ENCODE peak calls at places on chromosomes 3 and 15, in five cellular contexts. D is CD8-positive, alpha-beta T cell; H is transverse colon; J is CD4-positive, alpha-beta T cell; I is heart left ventricle. U is an unnamed sample.

GRCh38 chr3:141065841-141066592 is 14.9 kb downstream of the SPSB4 start:
- DNase-seq in D (no peak), H (no peak), J (no peak), I (no peak), U (no peak)

GRCh38 chr3:44883999-44884431 is 9.6 kb downstream of the TGM4 start:
- DNase-seq in D (no peak), H (no peak), J (no peak), I (no peak), U (no peak)

GRCh38 chr3:28606283-28606682 is 257.7 kb upstream of the AZI2 start:
- DNase-seq in D (no peak), H (no peak), J (no peak), I (no peak), U (no peak)

GRCh38 chr3:66475386-66476020 is 25.3 kb downstream of the LRIG1 start:
- DNase-seq in D (no peak), H (no peak), J (no peak), I (no peak), U (no peak)

GRCh38 chr3:134911611-134912604 is 116.8 kb downstream of the EPHB1 start:
- DNase-seq in D (no peak), H (no peak), J (no peak), I (no peak), U (no peak)

GRCh38 chr3:29871087-29871486 is 590.2 kb downstream of the RBMS3 start:
- DNase-seq in D (no peak), H (no peak), J (no peak), I (no peak), U (no peak)

GRCh38 chr3:111721702-111722205 is 126.6 kb upstream of the ZBED2 start:
- DNase-seq in D (no peak), H (no peak), J (no peak), I (no peak), U (no peak)

GRCh38 chr3:57298041-57298440 is 5.6 kb upstream of the ASB14 start:
- DNase-seq in D (no peak), H (no peak), J (no peak), I (no peak), U (no peak)

GRCh38 chr3:143152043-143152442 is 32.5 kb downstream of the CHST2 start:
- DNase-seq in D (no peak), H (no peak), J (no peak), I (no peak), U (no peak)

GRCh38 chr15:64369078-64369607 is 12.1 kb downstream of the PCLAF start:
- DNase-seq in D (no peak), H (no peak), J (no peak), I (no peak), U (no peak)

GRCh38 chr3:56923546-56924224 is 121.9 kb upstream of the ARHGEF3 start:
- DNase-seq in D (peak), H (peak), J (peak), I (peak), U (peak)

GRCh38 chr3:62531494-62531893 is 158.1 kb upstream of the FEZF2 start:
- DNase-seq in D (no peak), H (no peak), J (no peak), I (no peak), U (no peak)

GRCh38 chr3:82157952-82158351 is 396.5 kb upstream of the GBE1 start:
- DNase-seq in D (no peak), H (no peak), J (no peak), I (no peak), U (no peak)

GRCh38 chr15:25236143-25236860 is 202.5 kb downstream of the UBE3A start:
- DNase-seq in D (no peak), H (no peak), J (no peak), I (no peak), U (no peak)

GRCh38 chr15:99487337-99487730 is 78.5 kb upstream of the MEF2A start:
- DNase-seq in D (no peak), H (no peak), J (no peak), I (no peak), U (no peak)

GRCh38 chr15:74188216-74188615 is 14.4 kb downstream of the STRA6 start:
- DNase-seq in D (no peak), H (no peak), J (no peak), I (no peak), U (no peak)

GRCh38 chr3:100526613-100527346 is 34.4 kb downstream of the TMEM45A start:
- DNase-seq in D (no peak), H (no peak), J (no peak), I (no peak), U (no peak)

GRCh38 chr3:463793-464192 is 267.2 kb downstream of the CHL1 start:
- DNase-seq in D (no peak), H (no peak), J (no peak), I (no peak), U (no peak)

GRCh38 chr15:67564590-67565345 is 22.3 kb downstream of the MAP2K5 start:
- DNase-seq in D (no peak), H (no peak), J (no peak), I (no peak), U (no peak)

GRCh38 chr3:42246091-42246490 is 19.9 kb downstream of the CCK start:
- DNase-seq in D (no peak), H (no peak), J (no peak), I (no peak), U (no peak)

GRCh38 chr3:171320721-171321120 is 139.5 kb downstream of the TNIK start:
- DNase-seq in D (no peak), H (no peak), J (no peak), I (peak), U (no peak)

GRCh38 chr3:111858641-111859040 is 424 bp upstream of the PHLDB2 start:
- DNase-seq in D (no peak), H (no peak), J (no peak), I (no peak), U (no peak)

GRCh38 chr3:164791263-164791662 is 287.0 kb downstream of the SI start:
- DNase-seq in D (no peak), H (no peak), J (no peak), I (no peak), U (no peak)

GRCh38 chr3:17678116-17678741 is 64.2 kb downstream of the TBC1D5 start:
- DNase-seq in D (no peak), H (no peak), J (no peak), I (no peak), U (no peak)

GRCh38 chr3:11569156-11569741 is 74.5 kb downstream of the VGLL4 start:
- DNase-seq in D (no peak), H (no peak), J (no peak), I (no peak), U (no peak)

GRCh38 chr15:87954783-87955182 is 301.8 kb downstream of the NTRK3 start:
- DNase-seq in D (no peak), H (no peak), J (no peak), I (no peak), U (no peak)

GRCh38 chr15:27683126-27683525 is 416.0 kb downstream of the OCA2 start:
- DNase-seq in D (no peak), H (no peak), J (no peak), I (no peak), U (no peak)

GRCh38 chr3:178835033-178835432 is 236.6 kb downstream of the ZMAT3 start:
- DNase-seq in D (no peak), H (no peak), J (no peak), I (no peak), U (no peak)
- TF ChIP-seq CTCF in D (no peak), H (no peak), J (no peak), I (no peak), U (no peak)

DNA sequence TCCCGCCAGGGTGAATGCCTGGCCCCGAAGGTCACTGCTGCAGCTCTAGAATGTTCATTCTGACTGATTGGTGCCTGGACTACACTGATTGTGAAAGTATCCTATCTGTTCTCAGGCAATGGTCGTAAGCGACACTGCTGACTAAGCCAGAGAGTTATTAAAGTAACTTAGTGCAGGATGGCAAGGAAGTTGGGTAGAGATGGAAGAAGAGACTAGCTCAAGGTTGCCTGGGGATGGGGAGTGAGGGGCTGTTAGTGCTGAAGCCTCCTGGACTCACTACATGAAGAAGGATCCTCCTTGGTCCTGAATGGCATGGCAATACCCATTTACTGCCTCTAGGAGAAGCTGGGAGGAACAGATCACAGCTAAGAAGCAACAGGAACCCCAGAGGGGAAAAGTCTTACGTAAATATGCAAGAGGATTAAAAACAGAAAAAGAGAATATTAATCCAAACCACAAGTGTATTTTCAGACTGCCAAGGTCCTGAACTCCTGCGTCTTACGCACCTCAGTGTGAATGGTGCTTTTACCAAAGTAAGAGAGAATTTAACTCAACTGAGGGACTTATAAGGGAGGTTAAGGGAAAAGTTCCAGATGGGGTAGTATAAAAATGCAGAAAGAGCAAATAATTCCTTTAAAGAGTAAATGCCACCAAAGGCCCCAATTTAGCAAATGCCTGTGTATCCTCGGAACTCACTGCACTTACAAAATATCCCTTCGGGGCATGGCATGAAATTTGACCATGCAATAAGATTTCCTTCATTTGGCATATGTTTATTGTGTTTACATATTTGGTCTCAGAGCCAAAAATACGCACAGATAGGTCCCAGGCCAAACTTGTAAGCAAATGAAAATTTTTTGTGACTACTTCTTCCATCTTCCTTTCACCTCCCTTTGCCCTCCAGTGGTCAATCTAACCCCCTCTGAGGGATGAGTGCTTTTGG is 64.0 kb upstream of the DGKG start:
- DNase-seq in D (no peak), H (no peak), J (no peak), I (no peak), U (no peak)
- TF ChIP-seq CTCF in D (no peak), H (no peak), J (no peak), I (no peak), U (no peak)

GRCh38 chr3:194607592-194608386 is 25.4 kb downstream of the TMEM44 start:
- DNase-seq in D (no peak), H (no peak), J (no peak), I (no peak), U (no peak)
- TF ChIP-seq CTCF in D (no peak), H (no peak), J (no peak), I (no peak), U (no peak)

DNA sequence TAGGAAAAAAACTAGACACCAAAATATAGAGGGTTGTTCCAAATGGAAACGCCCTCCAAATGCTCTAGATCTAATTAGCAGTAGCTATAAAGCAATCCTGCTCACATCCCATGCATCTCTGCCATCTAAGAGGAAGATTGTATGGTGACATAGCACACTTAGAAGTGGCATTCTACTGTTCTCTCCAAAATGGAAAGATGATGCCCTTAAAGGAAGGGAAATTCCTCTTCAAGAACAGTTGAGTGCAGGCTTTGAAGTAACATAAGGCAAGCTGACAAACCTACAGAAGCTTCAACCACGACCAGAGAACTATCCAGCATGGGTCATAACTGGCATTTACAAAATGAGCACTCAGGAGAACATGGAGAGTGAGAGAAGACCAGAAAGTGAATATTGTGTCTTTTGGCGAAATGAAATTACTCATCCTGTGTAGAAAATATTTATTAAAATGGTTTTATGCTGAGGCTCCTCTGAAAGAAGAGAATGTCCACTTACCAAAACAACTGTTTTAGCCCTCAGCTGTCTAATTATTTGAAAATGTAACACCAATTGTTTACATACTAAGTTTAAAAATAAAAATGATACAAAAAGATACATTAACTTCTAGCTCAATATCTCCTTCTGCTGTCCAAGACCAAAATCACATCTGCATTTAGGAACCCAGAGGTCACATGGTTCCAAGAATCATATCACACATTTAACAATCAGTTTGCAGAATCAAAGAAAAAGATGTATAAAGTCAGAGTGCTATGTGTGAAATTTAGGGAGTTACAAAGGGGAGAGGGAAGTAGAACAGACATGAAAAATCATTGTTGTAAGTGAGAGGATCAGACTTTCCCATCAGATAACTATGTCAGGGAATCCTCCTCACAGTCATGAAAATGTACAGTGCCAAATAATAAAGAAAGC is 216.9 kb downstream of the ATP8B4 start:
- DNase-seq in D (no peak), H (no peak), J (no peak), I (no peak), U (no peak)
- TF ChIP-seq CTCF in D (no peak), H (no peak), J (no peak), I (no peak), U (no peak)